ENCODE peak calls at places on chromosome 18, in five cellular contexts. One of them, this sample, is unnamed.
A peak's percentile ranks its signal among the peaks of the same experiment; 100 is the strongest.

GRCh38 chr18:22166070-22166972 is 3.1 kb upstream of the GATA6 start:
- DNase-seq in K562: no peak
- DNase-seq in HepG2: no peak
- DNase-seq in GM12878: no peak
- DNase-seq in H1: no peak
- DNase-seq in this sample: no peak

GRCh38 chr18:71077451-71077850 is 788.6 kb downstream of the SOCS6 start:
- DNase-seq in K562: no peak
- DNase-seq in HepG2: no peak
- DNase-seq in GM12878: no peak
- DNase-seq in H1: no peak
- DNase-seq in this sample: no peak

GRCh38 chr18:45086777-45087176 is 406.1 kb downstream of the SETBP1 start:
- DNase-seq in K562: no peak
- DNase-seq in HepG2: no peak
- DNase-seq in GM12878: no peak
- DNase-seq in H1: no peak
- DNase-seq in this sample: no peak

GRCh38 chr18:4847066-4847465 is 350.0 kb downstream of the AKAIN1 start:
- DNase-seq in K562: no peak
- DNase-seq in HepG2: no peak
- DNase-seq in GM12878: no peak
- DNase-seq in H1: no peak
- DNase-seq in this sample: no peak

GRCh38 chr18:63445067-63445466 is 22.8 kb upstream of the VPS4B start:
- DNase-seq in K562: no peak
- DNase-seq in HepG2: no peak
- DNase-seq in GM12878: no peak
- DNase-seq in H1: no peak
- DNase-seq in this sample: no peak

GRCh38 chr18:65221736-65222135 is 529.1 kb upstream of the CDH7 start:
- DNase-seq in K562: no peak
- DNase-seq in HepG2: no peak
- DNase-seq in GM12878: no peak
- DNase-seq in H1: no peak
- DNase-seq in this sample: no peak

GRCh38 chr18:45687617-45688016 is 36.4 kb upstream of the SLC14A1 start:
- DNase-seq in K562: peak; percentile 57
- DNase-seq in HepG2: no peak
- DNase-seq in GM12878: no peak
- DNase-seq in H1: no peak
- DNase-seq in this sample: no peak

GRCh38 chr18:75165926-75166325 is 43.0 kb downstream of the PTGR3 start:
- DNase-seq in K562: no peak
- DNase-seq in HepG2: no peak
- DNase-seq in GM12878: no peak
- DNase-seq in H1: no peak
- DNase-seq in this sample: no peak

GRCh38 chr18:28115149-28115550 is 61.8 kb downstream of the CDH2 start:
- DNase-seq in K562: no peak
- DNase-seq in HepG2: peak; percentile 43
- DNase-seq in GM12878: no peak
- DNase-seq in H1: no peak
- DNase-seq in this sample: no peak

GRCh38 chr18:50076245-50076644 is 118.7 kb downstream of the MYO5B start:
- DNase-seq in K562: no peak
- DNase-seq in HepG2: no peak
- DNase-seq in GM12878: no peak
- DNase-seq in H1: no peak
- DNase-seq in this sample: no peak

GRCh38 chr18:55633032-55633431 is 45.0 kb upstream of the TCF4 start:
- DNase-seq in K562: no peak
- DNase-seq in HepG2: no peak
- DNase-seq in GM12878: no peak
- DNase-seq in H1: no peak
- DNase-seq in this sample: no peak

GRCh38 chr18:78896111-78896510 is 83.5 kb upstream of the SALL3 start:
- DNase-seq in K562: no peak
- DNase-seq in HepG2: no peak
- DNase-seq in GM12878: no peak
- DNase-seq in H1: no peak
- DNase-seq in this sample: no peak

GRCh38 chr18:79616651-79617518 is 62.7 kb upstream of the CTDP1 start:
- DNase-seq in K562: no peak
- DNase-seq in HepG2: no peak
- DNase-seq in GM12878: no peak
- DNase-seq in H1: no peak
- DNase-seq in this sample: peak; percentile 61

GRCh38 chr18:5167827-5168226 is 29.2 kb downstream of the AKAIN1 start:
- DNase-seq in K562: no peak
- DNase-seq in HepG2: no peak
- DNase-seq in GM12878: no peak
- DNase-seq in H1: no peak
- DNase-seq in this sample: no peak

GRCh38 chr18:11826836-11827235 is 24.4 kb upstream of the CHMP1B start:
- DNase-seq in K562: no peak
- DNase-seq in HepG2: peak; percentile 34
- DNase-seq in GM12878: no peak
- DNase-seq in H1: no peak
- DNase-seq in this sample: peak; percentile 45

GRCh38 chr18:38611036-38611964 is 1045.7 kb upstream of the CELF4 start:
- DNase-seq in K562: no peak
- DNase-seq in HepG2: no peak
- DNase-seq in GM12878: peak; percentile 94
- DNase-seq in H1: no peak
- DNase-seq in this sample: no peak

GRCh38 chr18:74633652-74634352 is 36.1 kb downstream of the ZNF407 start:
- DNase-seq in K562: no peak
- DNase-seq in HepG2: no peak
- DNase-seq in GM12878: no peak
- DNase-seq in H1: no peak
- DNase-seq in this sample: no peak

GRCh38 chr18:78939105-78939504 is 40.5 kb upstream of the SALL3 start:
- DNase-seq in K562: no peak
- DNase-seq in HepG2: no peak
- DNase-seq in GM12878: no peak
- DNase-seq in H1: no peak
- DNase-seq in this sample: no peak

GRCh38 chr18:23966909-23967308 is 47.6 kb upstream of the TTC39C start:
- DNase-seq in K562: no peak
- DNase-seq in HepG2: no peak
- DNase-seq in GM12878: no peak
- DNase-seq in H1: no peak
- DNase-seq in this sample: no peak

GRCh38 chr18:42112657-42113420 is 157.8 kb downstream of the PIK3C3 start:
- DNase-seq in K562: no peak
- DNase-seq in HepG2: peak; percentile 82
- DNase-seq in GM12878: no peak
- DNase-seq in H1: no peak
- DNase-seq in this sample: no peak

GRCh38 chr18:80246656-80247402 is 485 bp downstream of the PARD6G start:
- DNase-seq in K562: peak; percentile 29
- DNase-seq in HepG2: no peak
- DNase-seq in GM12878: no peak
- DNase-seq in H1: no peak
- DNase-seq in this sample: peak; percentile 66

GRCh38 chr18:51933903-51934302 is 406.1 kb upstream of the DCC start:
- DNase-seq in K562: no peak
- DNase-seq in HepG2: no peak
- DNase-seq in GM12878: no peak
- DNase-seq in H1: no peak
- DNase-seq in this sample: no peak
- H3K4me1 ChIP-seq in K562: no peaks in the 10 kb centered on the region
- H3K4me1 ChIP-seq in HepG2: no peaks in the 10 kb centered on the region
- H3K4me1 ChIP-seq in GM12878: no peaks in the 10 kb centered on the region
- H3K4me1 ChIP-seq in H1: no peaks in the 10 kb centered on the region
- H3K4me1 ChIP-seq in this sample: peaks cover 7% of the 10 kb centered on the region

GRCh38 chr18:36203360-36203895 is 16.1 kb downstream of the MOCOS start:
- DNase-seq in K562: no peak
- DNase-seq in HepG2: no peak
- DNase-seq in GM12878: no peak
- DNase-seq in H1: no peak
- DNase-seq in this sample: peak; percentile 32
- H2AFZ ChIP-seq in K562: no peak overlapping the region
- H2AFZ ChIP-seq in HepG2: no peak overlapping the region
- H2AFZ ChIP-seq in GM12878: no peak overlapping the region
- H2AFZ ChIP-seq in H1: no peak overlapping the region
- H2AFZ ChIP-seq in this sample: no peak overlapping the region

DNA sequence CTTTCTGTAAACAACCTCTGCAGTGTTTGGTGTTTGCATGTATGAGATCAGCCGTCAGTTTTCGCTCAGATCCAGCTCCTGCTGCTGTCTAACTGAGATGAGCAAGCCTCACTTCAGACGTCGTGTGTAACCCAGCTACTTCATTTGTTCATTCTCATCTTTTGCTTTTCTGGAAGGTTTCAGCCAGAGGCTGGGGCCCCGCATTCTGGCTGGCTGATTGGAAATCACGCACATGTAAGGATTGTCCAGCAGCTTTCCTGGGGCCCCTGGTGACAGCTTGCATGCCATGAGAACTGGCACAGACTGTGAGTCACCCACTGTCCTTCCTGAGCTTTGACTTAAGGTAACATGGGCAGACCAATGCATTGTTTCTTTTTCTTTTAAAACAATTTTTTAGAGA is 49.0 kb downstream of the LDLRAD4 start:
- DNase-seq in K562: no peak
- DNase-seq in HepG2: no peak
- DNase-seq in GM12878: no peak
- DNase-seq in H1: no peak
- DNase-seq in this sample: no peak
- TF ChIP-seq CREB1 in K562: no peak
- TF ChIP-seq CREB1 in HepG2: no peak
- TF ChIP-seq CREB1 in GM12878: no peak
- TF ChIP-seq CREB1 in H1: no peak
- TF ChIP-seq CREB1 in this sample: no peak

DNA sequence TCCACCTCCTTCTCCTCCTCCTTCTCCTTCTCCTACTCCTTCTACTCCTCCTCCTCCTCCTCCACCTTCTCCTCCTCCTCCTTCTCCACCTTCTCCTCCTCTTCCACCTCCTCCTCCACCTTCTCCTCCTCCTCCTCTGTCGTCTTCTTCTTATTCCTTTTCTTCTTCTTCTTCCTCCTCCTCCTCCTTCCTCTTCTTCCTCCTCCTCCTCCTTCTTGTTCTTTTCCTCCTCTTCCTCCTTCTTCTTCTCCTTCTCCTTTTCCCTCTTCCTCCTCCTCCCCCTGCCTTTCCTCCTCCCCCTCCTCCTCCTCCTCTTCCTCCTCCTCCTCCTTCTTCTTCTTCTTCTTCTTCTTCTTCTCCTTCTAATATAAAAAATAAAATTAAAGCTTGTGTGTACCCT is 971.2 kb upstream of the PIK3C3 start:
- DNase-seq in K562: no peak
- DNase-seq in HepG2: no peak
- DNase-seq in GM12878: no peak
- DNase-seq in H1: no peak
- DNase-seq in this sample: no peak
- H3K4me1 ChIP-seq in K562: no peaks in the 10 kb centered on the region
- H3K4me1 ChIP-seq in HepG2: no peaks in the 10 kb centered on the region
- H3K4me1 ChIP-seq in GM12878: no peaks in the 10 kb centered on the region
- H3K4me1 ChIP-seq in H1: no peaks in the 10 kb centered on the region
- H3K4me1 ChIP-seq in this sample: no peaks in the 10 kb centered on the region

GRCh38 chr18:72140007-72140406 is 404.1 kb downstream of the CBLN2 start:
- DNase-seq in K562: no peak
- DNase-seq in HepG2: no peak
- DNase-seq in GM12878: no peak
- DNase-seq in H1: no peak
- DNase-seq in this sample: no peak
- H2AFZ ChIP-seq in K562: no peak overlapping the region
- H2AFZ ChIP-seq in HepG2: no peak overlapping the region
- H2AFZ ChIP-seq in GM12878: no peak overlapping the region
- H2AFZ ChIP-seq in H1: no peak overlapping the region
- H2AFZ ChIP-seq in this sample: no peak overlapping the region

GRCh38 chr18:25253779-25254178 is 98.2 kb downstream of the ZNF521 start:
- DNase-seq in K562: no peak
- DNase-seq in HepG2: no peak
- DNase-seq in GM12878: no peak
- DNase-seq in H1: no peak
- DNase-seq in this sample: no peak
- TF ChIP-seq CREB1 in K562: no peak
- TF ChIP-seq CREB1 in HepG2: no peak
- TF ChIP-seq CREB1 in GM12878: no peak
- TF ChIP-seq CREB1 in H1: no peak
- TF ChIP-seq CREB1 in this sample: no peak

GRCh38 chr18:58847383-58848071 is 17.1 kb upstream of the ZNF532 start:
- DNase-seq in K562: no peak
- DNase-seq in HepG2: no peak
- DNase-seq in GM12878: no peak
- DNase-seq in H1: peak; percentile 88
- DNase-seq in this sample: peak; percentile 99

GRCh38 chr18:58845913-58846312 is 18.8 kb upstream of the ZNF532 start:
- DNase-seq in K562: no peak
- DNase-seq in HepG2: no peak
- DNase-seq in GM12878: no peak
- DNase-seq in H1: no peak
- DNase-seq in this sample: no peak

GRCh38 chr18:58844871-58845270 is 19.8 kb upstream of the ZNF532 start:
- DNase-seq in K562: no peak
- DNase-seq in HepG2: no peak
- DNase-seq in GM12878: no peak
- DNase-seq in H1: no peak
- DNase-seq in this sample: no peak

GRCh38 chr18:58848685-58849084 is 16.0 kb upstream of the ZNF532 start:
- DNase-seq in K562: no peak
- DNase-seq in HepG2: no peak
- DNase-seq in GM12878: no peak
- DNase-seq in H1: no peak
- DNase-seq in this sample: peak; percentile 68

GRCh38 chr18:58846325-58846724 is 18.4 kb upstream of the ZNF532 start:
- DNase-seq in K562: no peak
- DNase-seq in HepG2: no peak
- DNase-seq in GM12878: no peak
- DNase-seq in H1: no peak
- DNase-seq in this sample: no peak
- H3K4me1 ChIP-seq in K562: no peaks in the 10 kb centered on the region
- H3K4me1 ChIP-seq in HepG2: no peaks in the 10 kb centered on the region
- H3K4me1 ChIP-seq in GM12878: peaks cover 3% of the 10 kb centered on the region
- H3K4me1 ChIP-seq in H1: peaks cover 35% of the 10 kb centered on the region
- H3K4me1 ChIP-seq in this sample: peaks cover 56% of the 10 kb centered on the region